ENCODE peak calls at places on chromosomes 5 and 9, in six cellular contexts. One of them, this sample, is unnamed.

GRCh38 chr5:173882632-173883031 is 5.5 kb upstream of the CPEB4 start:
- DNase-seq in stimulated activated CD4-positive, alpha-beta T cell treated with anti-CD3 and anti-CD28 coated beads, Interleukin-15, amount 100 ng/mL, for 1 hour: no peak
- DNase-seq in activated CD4-positive, alpha-beta T cell treated with anti-CD3 and anti-CD28 coated beads, Interleukin-2, amount 10 ng/mL, durations not matched to agents 7 days and 5 days: no peak
- DNase-seq in neuronal stem cell: no peak
- DNase-seq in hepatic stellate cell: no peak
- DNase-seq in left kidney: no peak
- DNase-seq in this sample: no peak

GRCh38 chr5:95959964-95960801 is 1.5 kb downstream of the ELL2 start:
- DNase-seq in stimulated activated CD4-positive, alpha-beta T cell treated with anti-CD3 and anti-CD28 coated beads, Interleukin-15, amount 100 ng/mL, for 1 hour: no peak
- DNase-seq in activated CD4-positive, alpha-beta T cell treated with anti-CD3 and anti-CD28 coated beads, Interleukin-2, amount 10 ng/mL, durations not matched to agents 7 days and 5 days: peak
- DNase-seq in neuronal stem cell: no peak
- DNase-seq in hepatic stellate cell: peak
- DNase-seq in left kidney: peak
- DNase-seq in this sample: no peak

GRCh38 chr5:14663734-14664269 is 716 bp upstream of the OTULIN start:
- DNase-seq in stimulated activated CD4-positive, alpha-beta T cell treated with anti-CD3 and anti-CD28 coated beads, Interleukin-15, amount 100 ng/mL, for 1 hour: no peak
- DNase-seq in activated CD4-positive, alpha-beta T cell treated with anti-CD3 and anti-CD28 coated beads, Interleukin-2, amount 10 ng/mL, durations not matched to agents 7 days and 5 days: peak
- DNase-seq in neuronal stem cell: no peak
- DNase-seq in hepatic stellate cell: peak
- DNase-seq in left kidney: peak
- DNase-seq in this sample: no peak

GRCh38 chr9:83473488-83473971 is 64.7 kb downstream of the FRMD3 start:
- DNase-seq in stimulated activated CD4-positive, alpha-beta T cell treated with anti-CD3 and anti-CD28 coated beads, Interleukin-15, amount 100 ng/mL, for 1 hour: no peak
- DNase-seq in activated CD4-positive, alpha-beta T cell treated with anti-CD3 and anti-CD28 coated beads, Interleukin-2, amount 10 ng/mL, durations not matched to agents 7 days and 5 days: peak
- DNase-seq in neuronal stem cell: no peak
- DNase-seq in hepatic stellate cell: no peak
- DNase-seq in left kidney: no peak
- DNase-seq in this sample: no peak

GRCh38 chr9:98302938-98303337 is 47.5 kb upstream of the TBC1D2 start:
- DNase-seq in stimulated activated CD4-positive, alpha-beta T cell treated with anti-CD3 and anti-CD28 coated beads, Interleukin-15, amount 100 ng/mL, for 1 hour: no peak
- DNase-seq in activated CD4-positive, alpha-beta T cell treated with anti-CD3 and anti-CD28 coated beads, Interleukin-2, amount 10 ng/mL, durations not matched to agents 7 days and 5 days: no peak
- DNase-seq in neuronal stem cell: no peak
- DNase-seq in hepatic stellate cell: no peak
- DNase-seq in left kidney: no peak
- DNase-seq in this sample: no peak

GRCh38 chr9:38620483-38621433 is at the start of gene ANKRD18A:
- DNase-seq in stimulated activated CD4-positive, alpha-beta T cell treated with anti-CD3 and anti-CD28 coated beads, Interleukin-15, amount 100 ng/mL, for 1 hour: peak
- DNase-seq in activated CD4-positive, alpha-beta T cell treated with anti-CD3 and anti-CD28 coated beads, Interleukin-2, amount 10 ng/mL, durations not matched to agents 7 days and 5 days: peak
- DNase-seq in neuronal stem cell: peak
- DNase-seq in hepatic stellate cell: peak
- DNase-seq in left kidney: peak
- DNase-seq in this sample: peak

GRCh38 chr9:4425358-4426045 is 64.8 kb upstream of the SLC1A1 start:
- DNase-seq in stimulated activated CD4-positive, alpha-beta T cell treated with anti-CD3 and anti-CD28 coated beads, Interleukin-15, amount 100 ng/mL, for 1 hour: no peak
- DNase-seq in activated CD4-positive, alpha-beta T cell treated with anti-CD3 and anti-CD28 coated beads, Interleukin-2, amount 10 ng/mL, durations not matched to agents 7 days and 5 days: no peak
- DNase-seq in neuronal stem cell: no peak
- DNase-seq in hepatic stellate cell: no peak
- DNase-seq in left kidney: no peak
- DNase-seq in this sample: no peak

GRCh38 chr9:134983094-134983493 is 65.4 kb upstream of the FCN1 start:
- DNase-seq in stimulated activated CD4-positive, alpha-beta T cell treated with anti-CD3 and anti-CD28 coated beads, Interleukin-15, amount 100 ng/mL, for 1 hour: no peak
- DNase-seq in activated CD4-positive, alpha-beta T cell treated with anti-CD3 and anti-CD28 coated beads, Interleukin-2, amount 10 ng/mL, durations not matched to agents 7 days and 5 days: no peak
- DNase-seq in neuronal stem cell: no peak
- DNase-seq in hepatic stellate cell: no peak
- DNase-seq in left kidney: no peak
- DNase-seq in this sample: peak

GRCh38 chr5:38660194-38660668 is 103.8 kb upstream of the LIFR start:
- DNase-seq in stimulated activated CD4-positive, alpha-beta T cell treated with anti-CD3 and anti-CD28 coated beads, Interleukin-15, amount 100 ng/mL, for 1 hour: no peak
- DNase-seq in activated CD4-positive, alpha-beta T cell treated with anti-CD3 and anti-CD28 coated beads, Interleukin-2, amount 10 ng/mL, durations not matched to agents 7 days and 5 days: no peak
- DNase-seq in neuronal stem cell: peak
- DNase-seq in hepatic stellate cell: no peak
- DNase-seq in left kidney: peak
- DNase-seq in this sample: peak

GRCh38 chr9:95246547-95246946 is 71.0 kb downstream of the FANCC start:
- DNase-seq in stimulated activated CD4-positive, alpha-beta T cell treated with anti-CD3 and anti-CD28 coated beads, Interleukin-15, amount 100 ng/mL, for 1 hour: no peak
- DNase-seq in activated CD4-positive, alpha-beta T cell treated with anti-CD3 and anti-CD28 coated beads, Interleukin-2, amount 10 ng/mL, durations not matched to agents 7 days and 5 days: no peak
- DNase-seq in neuronal stem cell: no peak
- DNase-seq in hepatic stellate cell: no peak
- DNase-seq in left kidney: no peak
- DNase-seq in this sample: no peak

GRCh38 chr5:66994790-66995189 is 201.8 kb downstream of the CD180 start:
- DNase-seq in stimulated activated CD4-positive, alpha-beta T cell treated with anti-CD3 and anti-CD28 coated beads, Interleukin-15, amount 100 ng/mL, for 1 hour: no peak
- DNase-seq in activated CD4-positive, alpha-beta T cell treated with anti-CD3 and anti-CD28 coated beads, Interleukin-2, amount 10 ng/mL, durations not matched to agents 7 days and 5 days: no peak
- DNase-seq in neuronal stem cell: no peak
- DNase-seq in hepatic stellate cell: no peak
- DNase-seq in left kidney: no peak
- DNase-seq in this sample: no peak